ENCODE peak calls at places on chromosomes 6 and 20, in seven cellular contexts. Z is mesendoderm, N is BE2C, W is heart left ventricle, G is GM23248, F is mucosa of descending colon, S is ovary. M is an unnamed sample. For H3K4me1, the result is how much of the 10 kb centered on the place peaks cover.

GRCh38 chr6:169656626-169657610 is 44.9 kb downstream of the WDR27 start:
- DNase-seq in Z (peak), W (no peak), S (no peak), G (no peak), F (no peak), N (no peak), M (no peak)

GRCh38 chr6:14889172-14889571 is 356.7 kb upstream of the JARID2 start:
- DNase-seq in G (peak), N (no peak), W (no peak), F (no peak), Z (no peak), S (no peak), M (no peak)

GRCh38 chr20:17992847-17993508 is 24.2 kb downstream of the MGME1 start:
- DNase-seq in N (no peak), G (no peak), Z (no peak), W (no peak), F (no peak), S (no peak), M (no peak)

GRCh38 chr6:163180874-163181541 is 233.5 kb upstream of the QKI start:
- DNase-seq in S (peak), F (peak), G (peak), Z (peak), N (peak), W (peak), M (no peak)

GRCh38 chr20:51531141-51531710 is 11.3 kb downstream of the NFATC2 start:
- DNase-seq in N (no peak), G (peak), W (no peak), F (no peak), Z (no peak), S (no peak), M (no peak)

GRCh38 chr6:166691199-166691598 is 64.1 kb upstream of the RPS6KA2 start:
- DNase-seq in W (peak), S (no peak), F (no peak), Z (peak), N (no peak), G (peak), M (no peak)

GRCh38 chr20:51876511-51876910 is 74.2 kb upstream of the SALL4 start:
- DNase-seq in F (no peak), S (no peak), N (no peak), Z (no peak), W (no peak), G (peak), M (no peak)

GRCh38 chr6:133811557-133811956 is 77.4 kb upstream of the TCF21 start:
- DNase-seq in N (no peak), S (no peak), F (no peak), G (no peak), Z (no peak), W (no peak), M (no peak)

GRCh38 chr20:2729251-2729713 is 36.7 kb downstream of the EBF4 start:
- DNase-seq in N (peak), W (no peak), Z (no peak), F (no peak), S (no peak), G (no peak), M (peak)

GRCh38 chr6:168232989-168233874 is 86.3 kb downstream of the DACT2 start:
- DNase-seq in G (no peak), N (no peak), S (no peak), Z (peak), W (no peak), F (no peak), M (no peak)

GRCh38 chr6:84204011-84204410 is 23.4 kb downstream of the CEP162 start:
- DNase-seq in W (no peak), F (no peak), S (no peak), N (no peak), G (no peak), Z (no peak), M (no peak)

GRCh38 chr6:33933101-33933500 is 129.3 kb upstream of the MLN start:
- DNase-seq in W (no peak), F (no peak), G (no peak), Z (no peak), N (no peak), S (no peak), M (no peak)

GRCh38 chr6:73774311-73774766 is 78.3 kb downstream of the CD109 start:
- DNase-seq in N (no peak), G (peak), F (peak), Z (peak), S (no peak), W (peak), M (no peak)

GRCh38 chr20:62219992-62220665 is at the start of gene HRH3:
- DNase-seq in S (peak), G (peak), Z (peak), W (no peak), N (peak), F (peak), M (peak)

GRCh38 chr6:53043626-53044025 is 21.6 kb upstream of the FBXO9 start:
- DNase-seq in N (no peak), S (no peak), F (no peak), W (no peak), Z (peak), G (peak), M (no peak)
- H3K4me1 ChIP-seq in N (under half), S (under half), F (under half), W (under half), Z (under half), G (half or more), M (under half)

GRCh38 chr6:42141603-42142117 is 760 bp downstream of the C6orf132 start:
- DNase-seq in F (no peak), N (no peak), G (peak), S (no peak), Z (peak), W (no peak), M (no peak)

GRCh38 chr6:42138630-42139619 is 3.5 kb downstream of the C6orf132 start:
- DNase-seq in Z (peak), F (no peak), N (no peak), G (no peak), W (no peak), S (no peak), M (no peak)

GRCh38 chr6:42138190-42138589 is 4.2 kb downstream of the C6orf132 start:
- DNase-seq in S (no peak), Z (no peak), W (no peak), G (no peak), N (no peak), F (no peak), M (no peak)

GRCh38 chr6:42140756-42141602 is 1.4 kb downstream of the C6orf132 start:
- DNase-seq in S (no peak), W (no peak), F (no peak), N (peak), Z (no peak), G (peak), M (no peak)

GRCh38 chr6:42140051-42140450 is 2.4 kb downstream of the C6orf132 start:
- DNase-seq in N (no peak), Z (no peak), F (peak), W (no peak), G (peak), S (no peak), M (no peak)
- H3K4me1 ChIP-seq in N (half or more), Z (under half), F (under half), W (under half), G (under half), S (under half), M (under half)

GRCh38 chr6:150541587-150541986 is 58.1 kb upstream of the PLEKHG1 start:
- DNase-seq in W (no peak), G (no peak), N (no peak), Z (no peak), F (no peak), S (no peak), M (no peak)

GRCh38 chr6:150537893-150538292 is 61.8 kb upstream of the PLEKHG1 start:
- DNase-seq in G (no peak), W (no peak), N (no peak), S (no peak), Z (no peak), F (peak), M (no peak)

GRCh38 chr6:150537481-150537880 is 62.2 kb upstream of the PLEKHG1 start:
- DNase-seq in N (no peak), S (no peak), Z (no peak), W (no peak), F (no peak), G (no peak), M (no peak)

GRCh38 chr6:150539568-150539967 is 60.1 kb upstream of the PLEKHG1 start:
- DNase-seq in F (no peak), Z (no peak), W (no peak), N (no peak), G (no peak), S (no peak), M (no peak)

DNA sequence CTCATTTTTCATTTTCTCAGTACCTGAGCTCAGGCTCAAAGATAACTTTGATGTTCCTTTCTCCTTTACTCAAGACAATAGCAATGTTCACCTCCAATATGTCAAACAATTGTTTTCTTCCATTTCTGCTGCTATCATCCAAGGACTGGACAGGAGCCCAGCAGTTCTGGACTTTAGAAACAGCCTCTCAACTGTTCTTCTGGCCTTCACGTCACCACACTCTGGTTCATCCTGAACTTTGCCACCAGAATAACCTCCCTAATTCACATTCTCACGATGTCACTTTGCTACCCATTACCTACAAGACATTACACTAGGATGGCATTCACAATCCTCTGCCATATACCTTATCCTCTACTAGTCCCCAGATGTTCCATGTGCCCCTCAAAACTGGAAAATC is 60.6 kb upstream of the PLEKHG1 start:
- DNase-seq in N (no peak), S (no peak), F (no peak), Z (no peak), G (no peak), W (no peak), M (no peak)
- H3K4me1 ChIP-seq in N (under half), S (under half), F (under half), Z (under half), G (under half), W (under half), M (under half)

GRCh38 chr6:11379805-11380204 is 147.3 kb upstream of the NEDD9 start:
- DNase-seq in Z (no peak), S (no peak), G (no peak), F (no peak), N (no peak), W (no peak), M (no peak)

GRCh38 chr6:11380549-11380948 is 148.1 kb upstream of the NEDD9 start:
- DNase-seq in N (no peak), G (no peak), Z (no peak), W (no peak), F (no peak), S (no peak), M (no peak)

GRCh38 chr6:11380969-11381744 is 148.7 kb upstream of the NEDD9 start:
- DNase-seq in N (no peak), S (no peak), F (no peak), Z (peak), G (no peak), W (no peak), M (no peak)

GRCh38 chr6:11381801-11382513 is 149.5 kb upstream of the NEDD9 start:
- DNase-seq in Z (peak), F (peak), S (no peak), W (no peak), G (no peak), N (no peak), M (peak)

DNA sequence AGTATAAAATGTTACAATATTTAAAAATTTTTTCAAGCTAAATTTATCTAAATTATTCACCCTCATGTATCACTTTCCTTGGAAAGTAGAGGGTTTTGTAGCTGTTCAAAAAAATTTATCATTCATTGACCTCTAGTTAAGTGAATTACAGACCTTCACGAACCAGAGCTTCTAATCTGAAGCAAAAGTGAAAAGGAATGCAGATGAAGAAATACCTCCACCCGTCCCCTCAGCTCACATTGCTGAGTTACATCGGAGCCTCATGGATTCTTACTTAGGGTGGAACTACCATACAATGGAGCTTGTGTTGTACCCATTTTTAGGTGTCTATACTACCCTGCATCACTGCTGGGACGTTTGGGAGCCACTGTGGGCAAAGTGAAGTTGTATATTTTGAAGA is 146.2 kb upstream of the NEDD9 start:
- DNase-seq in G (no peak), F (no peak), N (no peak), S (no peak), W (no peak), Z (no peak), M (no peak)
- H3K4me1 ChIP-seq in G (under half), F (under half), N (under half), S (under half), W (under half), Z (under half), M (under half)

GRCh38 chr6:111765681-111766523 is 107.3 kb downstream of the FYN start:
- DNase-seq in N (no peak), Z (no peak), F (no peak), G (peak), W (no peak), S (no peak), M (no peak)
- H3K4me1 ChIP-seq in N (under half), Z (under half), F (under half), G (under half), W (half or more), S (under half), M (half or more)

GRCh38 chr6:75199856-75200255 is 6.0 kb downstream of the COL12A1 start:
- DNase-seq in G (peak), N (no peak), S (no peak), Z (no peak), F (no peak), W (no peak), M (no peak)
- H3K4me1 ChIP-seq in G (half or more), N (under half), S (under half), Z (under half), F (under half), W (under half), M (under half)

DNA sequence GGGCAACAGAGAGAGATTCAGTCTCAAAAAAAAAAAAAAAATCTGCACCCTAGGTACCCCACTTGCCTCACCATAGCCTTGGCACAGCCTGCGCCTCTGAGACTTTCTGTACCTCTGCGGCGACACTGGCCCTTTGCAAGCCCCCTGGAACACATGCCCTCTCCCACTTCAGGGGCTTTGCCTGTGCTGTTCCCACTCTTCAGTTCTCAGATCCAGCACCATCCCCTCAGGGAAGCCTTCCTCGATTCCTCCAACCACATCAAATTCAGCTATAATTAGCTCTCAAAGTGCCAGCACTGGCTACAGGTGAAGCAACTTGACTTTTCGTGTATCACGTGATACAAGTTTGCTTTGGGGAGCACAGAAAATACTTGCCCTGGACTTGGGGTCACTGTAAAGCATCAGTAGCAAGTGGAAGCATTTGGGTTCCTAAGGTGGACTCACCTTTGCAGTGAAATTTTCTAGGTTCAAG is 2.1 kb upstream of the UBE2V1 start:
- DNase-seq in Z (no peak), N (no peak), G (no peak), F (no peak), S (no peak), W (no peak), M (no peak)
- H3K4me1 ChIP-seq in Z (under half), N (under half), G (under half), F (under half), S (under half), W (under half), M (under half)

DNA sequence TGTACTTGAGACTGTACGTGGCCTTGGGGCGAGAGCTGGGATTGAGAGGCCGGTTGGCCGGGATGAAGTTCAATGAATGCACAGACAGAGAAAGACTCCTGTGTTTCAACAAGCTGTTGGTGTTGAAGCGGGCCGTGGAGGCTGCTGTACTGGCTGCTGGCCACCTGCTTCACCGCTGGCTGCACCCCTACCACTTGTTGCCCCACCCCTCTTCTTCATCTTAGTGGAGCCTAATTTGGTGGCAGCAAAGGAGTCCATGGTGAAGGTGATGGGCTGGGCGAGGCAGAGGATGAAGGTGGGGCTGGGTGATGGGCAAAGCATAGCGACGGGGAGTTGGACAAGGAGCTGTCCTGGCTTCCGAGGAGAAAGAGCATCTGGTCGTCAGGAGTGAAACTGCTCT is 7.2 kb upstream of the ZSCAN9 start:
- DNase-seq in Z (no peak), W (no peak), G (no peak), F (no peak), N (no peak), S (no peak), M (no peak)
- H3K4me1 ChIP-seq in Z (under half), W (under half), G (under half), F (under half), N (under half), S (under half), M (under half)